ENCODE peak calls at places on chromosomes 5 and 9, in eight cellular contexts. Z is neural progenitor cell, N is H1, O is SK-N-SH, P is endothelial cell of umbilical vein, W is PC-3, J is mesenchymal stem cell, T is fibroblast of lung. F is an unnamed sample. For H3K4me1, the result is how much of the 10 kb centered on the place peaks cover.

GRCh38 chr5:142866563-142867275 is 96.5 kb downstream of the ARHGAP26 start:
- DNase-seq in O (peak), Z (peak), W (peak), J (peak), N (no peak), P (peak), T (peak), F (peak)

GRCh38 chr9:137044502-137045177 is 1.3 kb downstream of the NPDC1 start:
- DNase-seq in T (no peak), Z (no peak), N (no peak), O (peak), W (peak), P (peak), J (no peak), F (no peak)

GRCh38 chr5:65126192-65126591 is 355.5 kb downstream of the ADAMTS6 start:
- DNase-seq in N (peak), W (no peak), O (no peak), P (no peak), Z (peak), J (no peak), T (peak), F (peak)

GRCh38 chr5:33794550-33795300 is 97.1 kb downstream of the ADAMTS12 start:
- DNase-seq in P (peak), N (no peak), T (peak), Z (no peak), W (peak), J (peak), O (no peak), F (peak)

GRCh38 chr9:4828776-4829175 is 36.0 kb downstream of the RCL1 start:
- DNase-seq in O (no peak), Z (no peak), T (peak), P (peak), N (no peak), J (peak), W (peak), F (peak)

GRCh38 chr5:43627028-43627427 is 24.0 kb downstream of the NNT start:
- DNase-seq in T (peak), Z (peak), O (peak), J (peak), N (no peak), W (peak), P (peak), F (peak)

GRCh38 chr9:129467004-129467588 is 153.8 kb downstream of the C9orf50 start:
- DNase-seq in T (no peak), J (no peak), O (no peak), N (no peak), Z (no peak), P (no peak), W (no peak), F (no peak)

GRCh38 chr5:2148312-2149195 is 265.8 kb upstream of the IRX4 start:
- DNase-seq in W (no peak), J (no peak), O (no peak), N (no peak), P (no peak), T (no peak), Z (no peak), F (no peak)

GRCh38 chr5:164475339-164475977 is 970.0 kb downstream of the MAT2B start:
- DNase-seq in W (peak), N (no peak), P (peak), Z (peak), T (peak), O (peak), J (peak), F (peak)

GRCh38 chr9:35996358-35996970 is 38.5 kb upstream of the OR2S2 start:
- DNase-seq in O (no peak), Z (no peak), W (no peak), N (no peak), T (peak), J (peak), P (no peak), F (peak)

GRCh38 chr9:1960696-1961095 is 54.5 kb upstream of the SMARCA2 start:
- DNase-seq in Z (no peak), N (no peak), J (no peak), T (no peak), O (no peak), W (no peak), P (no peak), F (no peak)

GRCh38 chr5:40991168-40991980 is 79.8 kb downstream of the MROH2B start:
- DNase-seq in Z (no peak), T (peak), J (peak), P (peak), W (peak), O (no peak), N (no peak), F (peak)

GRCh38 chr9:87370003-87370685 is 127.5 kb upstream of the DAPK1 start:
- DNase-seq in O (no peak), P (no peak), N (no peak), Z (no peak), J (no peak), W (no peak), T (peak), F (peak)

GRCh38 chr5:42583322-42583721 is 160.1 kb downstream of the GHR start:
- DNase-seq in J (peak), T (peak), W (peak), O (peak), Z (peak), P (peak), N (peak), F (peak)

GRCh38 chr5:17305964-17306725 is 88.7 kb downstream of the BASP1 start:
- DNase-seq in W (peak), N (peak), O (no peak), Z (no peak), J (peak), T (peak), P (peak), F (peak)

GRCh38 chr9:68492801-68493200 is 47.9 kb downstream of the TMEM252 start:
- DNase-seq in W (no peak), T (no peak), Z (no peak), P (no peak), O (no peak), J (no peak), N (no peak), F (no peak)

DNA sequence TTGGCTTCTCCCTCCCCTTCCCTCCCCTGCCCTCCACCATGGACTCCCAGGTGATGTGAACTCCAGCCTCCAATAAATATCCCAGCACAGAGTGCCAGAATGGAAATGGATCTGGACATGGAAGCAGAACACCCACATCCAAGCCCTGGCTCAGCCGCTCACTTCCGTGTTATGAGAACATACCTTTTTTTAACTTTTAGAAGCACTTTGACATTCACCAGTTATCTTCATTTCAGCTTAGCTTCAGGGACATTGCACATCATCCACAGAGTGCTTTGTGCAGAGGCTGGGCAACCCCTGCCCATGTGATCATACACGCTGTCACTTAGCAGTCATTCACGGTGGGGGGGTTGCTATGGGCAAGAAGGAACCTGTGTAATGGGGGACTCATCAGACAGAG is 9.1 kb downstream of the AFAP1L1 start:
- DNase-seq in O (no peak), P (no peak), T (no peak), N (no peak), J (no peak), W (no peak), Z (no peak), F (no peak)
- H3K4me1 ChIP-seq in O (under half), P (under half), T (under half), N (under half), J (under half), W (under half), Z (under half), F (half or more)

GRCh38 chr5:68287976-68288755 is 72.6 kb downstream of the PIK3R1 start:
- DNase-seq in T (peak), J (peak), O (peak), W (peak), P (peak), Z (peak), N (peak), F (peak)

GRCh38 chr5:68290260-68290674 is 74.7 kb downstream of the PIK3R1 start:
- DNase-seq in O (peak), W (no peak), Z (no peak), P (no peak), J (peak), N (no peak), T (peak), F (peak)

GRCh38 chr5:68287631-68287975 is 72.0 kb downstream of the PIK3R1 start:
- DNase-seq in N (no peak), J (no peak), W (no peak), T (no peak), P (no peak), Z (no peak), O (no peak), F (no peak)

GRCh38 chr5:68289576-68289975 is 74.0 kb downstream of the PIK3R1 start:
- DNase-seq in J (peak), P (no peak), Z (no peak), W (no peak), N (no peak), T (no peak), O (no peak), F (no peak)

DNA sequence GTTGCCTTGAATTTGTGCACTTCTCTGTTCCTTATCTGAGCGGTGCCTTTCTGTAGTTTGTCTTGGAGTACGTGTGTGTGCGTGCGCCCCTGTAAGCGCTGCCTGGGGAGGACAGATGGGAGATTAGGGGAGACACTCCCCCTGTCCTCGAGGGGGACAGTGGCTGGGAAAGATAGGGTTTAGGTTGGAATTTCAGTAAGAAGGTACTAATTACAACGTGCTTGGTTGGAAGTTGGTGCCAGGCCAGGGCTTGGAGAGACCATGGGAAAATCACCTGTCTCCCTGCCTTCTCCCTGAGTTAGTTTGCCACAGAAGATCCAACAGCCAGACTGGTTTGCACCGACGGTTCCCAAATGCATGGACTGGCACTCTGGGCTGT is 73.2 kb downstream of the PIK3R1 start:
- DNase-seq in O (peak), N (peak), Z (no peak), J (peak), T (no peak), P (no peak), W (peak), F (no peak)
- H3K9ac ChIP-seq in O (peak), N (peak), Z (no peak), J (peak), T (peak), P (peak), W (peak), F (peak)

GRCh38 chr9:19511694-19512093 is 102.9 kb downstream of the ACER2 start:
- DNase-seq in O (no peak), T (no peak), Z (no peak), J (no peak), N (no peak), P (no peak), W (no peak), F (no peak)
- H3K4me3 ChIP-seq in O (no peak), T (no peak), Z (no peak), J (no peak), N (no peak), P (no peak), W (no peak), F (no peak)

DNA sequence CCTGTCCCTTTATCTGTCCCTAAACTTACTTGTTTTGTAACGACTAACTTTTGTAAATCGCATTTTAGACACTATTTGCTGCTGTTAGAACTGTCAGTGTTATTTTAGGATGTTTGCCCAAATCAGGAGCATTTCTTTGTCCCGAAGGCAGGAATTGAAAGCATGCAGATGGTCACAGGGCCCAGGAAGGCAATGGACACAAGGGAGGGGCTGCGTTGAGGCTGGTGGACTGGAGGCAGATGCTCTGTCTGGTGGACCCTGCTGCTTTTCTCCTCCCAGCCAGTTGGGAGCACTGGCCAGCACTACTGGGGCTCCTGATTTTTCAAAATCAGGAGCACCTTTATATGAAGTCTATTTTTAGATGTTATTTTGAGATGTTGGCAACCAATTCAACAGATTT is 31.7 kb downstream of the DOCK2 start:
- DNase-seq in Z (peak), J (peak), W (peak), T (peak), N (no peak), P (no peak), O (peak), F (peak)
- H3K4me1 ChIP-seq in Z (under half), J (under half), W (under half), T (under half), N (under half), P (under half), O (under half), F (under half)

GRCh38 chr5:133977161-133977787 is 8.8 kb upstream of the C5orf15 start:
- DNase-seq in W (no peak), O (no peak), J (peak), P (no peak), Z (no peak), T (peak), N (no peak), F (no peak)
- H3K9ac ChIP-seq in W (no peak), O (peak), J (peak), P (no peak), Z (no peak), T (no peak), N (no peak), F (peak)

GRCh38 chr9:96476591-96476990 is 26.6 kb downstream of the HABP4 start:
- DNase-seq in Z (no peak), T (peak), O (no peak), N (no peak), J (no peak), P (peak), W (peak), F (no peak)

GRCh38 chr9:96480736-96481135 is 30.8 kb downstream of the HABP4 start:
- DNase-seq in P (no peak), O (no peak), Z (no peak), J (no peak), W (no peak), N (no peak), T (no peak), F (no peak)

GRCh38 chr9:96478829-96479371 is 28.9 kb downstream of the HABP4 start:
- DNase-seq in Z (no peak), J (peak), T (peak), W (no peak), O (no peak), N (no peak), P (no peak), F (peak)

GRCh38 chr9:96476013-96476412 is 26.0 kb downstream of the HABP4 start:
- DNase-seq in N (no peak), Z (no peak), O (no peak), P (no peak), J (no peak), W (no peak), T (no peak), F (no peak)
- H3K4me3 ChIP-seq in N (no peak), Z (no peak), O (no peak), P (no peak), J (no peak), W (no peak), T (no peak), F (no peak)

GRCh38 chr5:150519978-150520377 is 12.0 kb downstream of the NDST1 start:
- DNase-seq in T (no peak), N (no peak), O (no peak), J (no peak), Z (no peak), W (no peak), P (no peak), F (no peak)
- H3K4me1 ChIP-seq in T (under half), N (under half), O (under half), J (half or more), Z (under half), W (under half), P (under half), F (half or more)

GRCh38 chr9:128422783-128423150 is 2.1 kb downstream of the CERCAM start:
- DNase-seq in J (no peak), W (no peak), O (no peak), Z (no peak), N (no peak), P (no peak), T (no peak), F (no peak)
- H3K9ac ChIP-seq in J (no peak), W (no peak), O (no peak), Z (no peak), N (no peak), P (no peak), T (no peak), F (no peak)

F was measured in adipocyte.